ENCODE peak calls at places on chromosomes 2 and 18, in nine cellular contexts. One of them, this sample, is unnamed.

GRCh38 chr2:171143670-171144062 is 17.0 kb downstream of the TLK1 start:
- DNase-seq in lower leg skin: no peak
- DNase-seq in fibroblast of villous mesenchyme: no peak
- DNase-seq in HepG2: no peak
- DNase-seq in gastrocnemius medialis: no peak
- DNase-seq in AG10803: no peak
- DNase-seq in AG04450: no peak
- DNase-seq in nephron progenitor cell: no peak
- DNase-seq in A549: no peak
- DNase-seq in this sample: no peak

GRCh38 chr2:216149741-216150140 is 40.6 kb downstream of the XRCC5 start:
- DNase-seq in lower leg skin: no peak
- DNase-seq in HepG2: no peak
- DNase-seq in fibroblast of villous mesenchyme: no peak
- DNase-seq in AG04450: no peak
- DNase-seq in AG10803: peak
- DNase-seq in A549: no peak
- DNase-seq in gastrocnemius medialis: no peak
- DNase-seq in nephron progenitor cell: no peak
- DNase-seq in this sample: no peak

GRCh38 chr2:229752970-229753729 is 38.8 kb upstream of the DNER start:
- DNase-seq in A549: no peak
- DNase-seq in gastrocnemius medialis: no peak
- DNase-seq in AG04450: no peak
- DNase-seq in AG10803: no peak
- DNase-seq in nephron progenitor cell: no peak
- DNase-seq in lower leg skin: no peak
- DNase-seq in HepG2: peak
- DNase-seq in fibroblast of villous mesenchyme: no peak
- DNase-seq in this sample: no peak

GRCh38 chr2:55087501-55087900 is 37.2 kb upstream of the RTN4 start:
- DNase-seq in fibroblast of villous mesenchyme: no peak
- DNase-seq in nephron progenitor cell: no peak
- DNase-seq in AG04450: no peak
- DNase-seq in AG10803: no peak
- DNase-seq in HepG2: no peak
- DNase-seq in lower leg skin: no peak
- DNase-seq in gastrocnemius medialis: no peak
- DNase-seq in A549: no peak
- DNase-seq in this sample: no peak

GRCh38 chr2:3302751-3303582 is 74.7 kb downstream of the EIPR1 start:
- DNase-seq in HepG2: peak
- DNase-seq in fibroblast of villous mesenchyme: no peak
- DNase-seq in lower leg skin: no peak
- DNase-seq in AG04450: no peak
- DNase-seq in nephron progenitor cell: no peak
- DNase-seq in gastrocnemius medialis: no peak
- DNase-seq in AG10803: no peak
- DNase-seq in A549: no peak
- DNase-seq in this sample: no peak

GRCh38 chr2:71455741-71456569 is 2.6 kb downstream of the DYSF start:
- DNase-seq in AG04450: no peak
- DNase-seq in HepG2: peak
- DNase-seq in gastrocnemius medialis: no peak
- DNase-seq in fibroblast of villous mesenchyme: no peak
- DNase-seq in A549: no peak
- DNase-seq in nephron progenitor cell: peak
- DNase-seq in lower leg skin: peak
- DNase-seq in AG10803: no peak
- DNase-seq in this sample: no peak

GRCh38 chr2:71923887-71924533 is 223.7 kb downstream of the CYP26B1 start:
- DNase-seq in HepG2: peak
- DNase-seq in A549: peak
- DNase-seq in fibroblast of villous mesenchyme: peak
- DNase-seq in AG10803: peak
- DNase-seq in AG04450: peak
- DNase-seq in nephron progenitor cell: peak
- DNase-seq in gastrocnemius medialis: peak
- DNase-seq in lower leg skin: peak
- DNase-seq in this sample: peak

GRCh38 chr2:44351088-44351487 is 10.2 kb downstream of the PREPL start:
- DNase-seq in gastrocnemius medialis: no peak
- DNase-seq in HepG2: no peak
- DNase-seq in AG04450: no peak
- DNase-seq in A549: no peak
- DNase-seq in lower leg skin: no peak
- DNase-seq in AG10803: peak
- DNase-seq in nephron progenitor cell: no peak
- DNase-seq in fibroblast of villous mesenchyme: peak
- DNase-seq in this sample: peak

GRCh38 chr2:205496777-205497176 is 185.5 kb upstream of the NRP2 start:
- DNase-seq in gastrocnemius medialis: no peak
- DNase-seq in nephron progenitor cell: no peak
- DNase-seq in fibroblast of villous mesenchyme: peak
- DNase-seq in lower leg skin: no peak
- DNase-seq in AG04450: peak
- DNase-seq in HepG2: no peak
- DNase-seq in AG10803: peak
- DNase-seq in A549: no peak
- DNase-seq in this sample: no peak

GRCh38 chr2:216343221-216343985 is 28.9 kb downstream of the MARCHF4 start:
- DNase-seq in gastrocnemius medialis: no peak
- DNase-seq in HepG2: no peak
- DNase-seq in nephron progenitor cell: no peak
- DNase-seq in AG10803: peak
- DNase-seq in A549: no peak
- DNase-seq in fibroblast of villous mesenchyme: peak
- DNase-seq in lower leg skin: no peak
- DNase-seq in AG04450: no peak
- DNase-seq in this sample: no peak

GRCh38 chr2:241617431-241618154 is 19.4 kb downstream of the THAP4 start:
- DNase-seq in AG04450: no peak
- DNase-seq in lower leg skin: no peak
- DNase-seq in HepG2: no peak
- DNase-seq in nephron progenitor cell: no peak
- DNase-seq in gastrocnemius medialis: no peak
- DNase-seq in A549: no peak
- DNase-seq in fibroblast of villous mesenchyme: no peak
- DNase-seq in AG10803: no peak
- DNase-seq in this sample: peak

GRCh38 chr18:73153271-73153670 is 285.5 kb upstream of the NETO1 start:
- DNase-seq in HepG2: no peak
- DNase-seq in gastrocnemius medialis: no peak
- DNase-seq in AG04450: no peak
- DNase-seq in A549: no peak
- DNase-seq in lower leg skin: no peak
- DNase-seq in nephron progenitor cell: no peak
- DNase-seq in fibroblast of villous mesenchyme: no peak
- DNase-seq in AG10803: peak
- DNase-seq in this sample: no peak

GRCh38 chr2:42810971-42811865 is 18.8 kb upstream of the HAAO start:
- DNase-seq in AG04450: no peak
- DNase-seq in AG10803: peak
- DNase-seq in A549: peak
- DNase-seq in HepG2: peak
- DNase-seq in nephron progenitor cell: peak
- DNase-seq in gastrocnemius medialis: no peak
- DNase-seq in lower leg skin: peak
- DNase-seq in fibroblast of villous mesenchyme: peak
- DNase-seq in this sample: peak

GRCh38 chr2:174280596-174280995 is 32.3 kb upstream of the OLA1 start:
- DNase-seq in fibroblast of villous mesenchyme: no peak
- DNase-seq in gastrocnemius medialis: no peak
- DNase-seq in A549: no peak
- DNase-seq in AG10803: no peak
- DNase-seq in HepG2: no peak
- DNase-seq in lower leg skin: no peak
- DNase-seq in nephron progenitor cell: no peak
- DNase-seq in AG04450: no peak
- DNase-seq in this sample: no peak

GRCh38 chr2:168210898-168211570 is 36.4 kb downstream of the STK39 start:
- DNase-seq in AG04450: peak
- DNase-seq in gastrocnemius medialis: no peak
- DNase-seq in AG10803: peak
- DNase-seq in lower leg skin: no peak
- DNase-seq in fibroblast of villous mesenchyme: peak
- DNase-seq in HepG2: peak
- DNase-seq in nephron progenitor cell: no peak
- DNase-seq in A549: peak
- DNase-seq in this sample: no peak

GRCh38 chr2:146602383-146602782 is 1242.4 kb upstream of the ACVR2A start:
- DNase-seq in AG04450: no peak
- DNase-seq in gastrocnemius medialis: no peak
- DNase-seq in AG10803: peak
- DNase-seq in lower leg skin: no peak
- DNase-seq in nephron progenitor cell: no peak
- DNase-seq in fibroblast of villous mesenchyme: peak
- DNase-seq in HepG2: no peak
- DNase-seq in A549: no peak
- DNase-seq in this sample: no peak

GRCh38 chr18:3538456-3538855 is 88.5 kb downstream of the TGIF1 start:
- DNase-seq in nephron progenitor cell: no peak
- DNase-seq in AG10803: peak
- DNase-seq in lower leg skin: no peak
- DNase-seq in HepG2: no peak
- DNase-seq in fibroblast of villous mesenchyme: peak
- DNase-seq in A549: no peak
- DNase-seq in AG04450: no peak
- DNase-seq in gastrocnemius medialis: no peak
- DNase-seq in this sample: no peak
- TF ChIP-seq CTCF in nephron progenitor cell: no peak
- TF ChIP-seq CTCF in AG10803: no peak
- TF ChIP-seq CTCF in lower leg skin: no peak
- TF ChIP-seq CTCF in HepG2: no peak
- TF ChIP-seq CTCF in fibroblast of villous mesenchyme: no peak
- TF ChIP-seq CTCF in A549: no peak
- TF ChIP-seq CTCF in AG04450: no peak
- TF ChIP-seq CTCF in gastrocnemius medialis: no peak
- TF ChIP-seq CTCF in this sample: no peak

GRCh38 chr2:5842326-5842725 is 150.1 kb downstream of the SOX11 start:
- DNase-seq in gastrocnemius medialis: no peak
- DNase-seq in AG04450: no peak
- DNase-seq in lower leg skin: no peak
- DNase-seq in nephron progenitor cell: no peak
- DNase-seq in fibroblast of villous mesenchyme: no peak
- DNase-seq in HepG2: no peak
- DNase-seq in AG10803: no peak
- DNase-seq in A549: no peak
- DNase-seq in this sample: no peak

GRCh38 chr2:5849596-5849995 is 157.4 kb downstream of the SOX11 start:
- DNase-seq in gastrocnemius medialis: no peak
- DNase-seq in nephron progenitor cell: no peak
- DNase-seq in HepG2: no peak
- DNase-seq in AG04450: no peak
- DNase-seq in lower leg skin: no peak
- DNase-seq in fibroblast of villous mesenchyme: no peak
- DNase-seq in A549: no peak
- DNase-seq in AG10803: no peak
- DNase-seq in this sample: no peak

GRCh38 chr2:5841126-5841525 is 148.9 kb downstream of the SOX11 start:
- DNase-seq in A549: no peak
- DNase-seq in nephron progenitor cell: no peak
- DNase-seq in HepG2: no peak
- DNase-seq in fibroblast of villous mesenchyme: no peak
- DNase-seq in lower leg skin: no peak
- DNase-seq in AG04450: no peak
- DNase-seq in gastrocnemius medialis: no peak
- DNase-seq in AG10803: no peak
- DNase-seq in this sample: no peak

GRCh38 chr2:5846881-5847280 is 154.7 kb downstream of the SOX11 start:
- DNase-seq in fibroblast of villous mesenchyme: no peak
- DNase-seq in gastrocnemius medialis: no peak
- DNase-seq in nephron progenitor cell: no peak
- DNase-seq in lower leg skin: no peak
- DNase-seq in HepG2: no peak
- DNase-seq in AG04450: peak
- DNase-seq in AG10803: peak
- DNase-seq in A549: no peak
- DNase-seq in this sample: no peak

GRCh38 chr2:5845798-5846197 is 153.6 kb downstream of the SOX11 start:
- DNase-seq in HepG2: no peak
- DNase-seq in gastrocnemius medialis: no peak
- DNase-seq in nephron progenitor cell: no peak
- DNase-seq in fibroblast of villous mesenchyme: no peak
- DNase-seq in lower leg skin: no peak
- DNase-seq in AG04450: no peak
- DNase-seq in A549: no peak
- DNase-seq in AG10803: peak
- DNase-seq in this sample: no peak
- TF ChIP-seq CTCF in HepG2: no peak
- TF ChIP-seq CTCF in gastrocnemius medialis: no peak
- TF ChIP-seq CTCF in nephron progenitor cell: no peak
- TF ChIP-seq CTCF in fibroblast of villous mesenchyme: no peak
- TF ChIP-seq CTCF in lower leg skin: no peak
- TF ChIP-seq CTCF in AG04450: no peak
- TF ChIP-seq CTCF in A549: no peak
- TF ChIP-seq CTCF in AG10803: no peak
- TF ChIP-seq CTCF in this sample: no peak

DNA sequence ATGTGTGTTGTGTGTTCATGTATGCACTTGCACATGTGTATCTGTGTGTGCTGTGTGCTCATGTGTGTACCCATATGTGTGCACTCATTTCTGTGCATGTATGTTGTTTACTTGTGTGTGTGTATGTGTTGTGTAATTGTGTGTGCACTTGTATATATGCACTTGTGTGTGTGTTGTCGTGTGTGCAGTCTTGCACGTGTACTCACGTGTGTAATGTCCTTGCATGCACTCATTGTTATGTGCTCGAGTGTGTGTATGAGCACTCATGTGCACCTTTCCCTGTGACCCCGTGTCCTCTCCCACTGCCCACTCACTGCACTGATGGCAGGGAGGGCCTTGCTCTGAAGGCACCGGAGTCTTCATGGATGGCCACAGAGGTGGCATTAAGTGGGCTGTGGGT is 92.0 kb downstream of the SMIM21 start:
- DNase-seq in lower leg skin: no peak
- DNase-seq in A549: no peak
- DNase-seq in gastrocnemius medialis: no peak
- DNase-seq in fibroblast of villous mesenchyme: no peak
- DNase-seq in AG10803: no peak
- DNase-seq in AG04450: no peak
- DNase-seq in HepG2: no peak
- DNase-seq in nephron progenitor cell: no peak
- DNase-seq in this sample: no peak
- TF ChIP-seq CTCF in lower leg skin: no peak
- TF ChIP-seq CTCF in A549: no peak
- TF ChIP-seq CTCF in gastrocnemius medialis: no peak
- TF ChIP-seq CTCF in fibroblast of villous mesenchyme: no peak
- TF ChIP-seq CTCF in AG10803: no peak
- TF ChIP-seq CTCF in AG04450: no peak
- TF ChIP-seq CTCF in HepG2: no peak
- TF ChIP-seq CTCF in nephron progenitor cell: no peak
- TF ChIP-seq CTCF in this sample: no peak

DNA sequence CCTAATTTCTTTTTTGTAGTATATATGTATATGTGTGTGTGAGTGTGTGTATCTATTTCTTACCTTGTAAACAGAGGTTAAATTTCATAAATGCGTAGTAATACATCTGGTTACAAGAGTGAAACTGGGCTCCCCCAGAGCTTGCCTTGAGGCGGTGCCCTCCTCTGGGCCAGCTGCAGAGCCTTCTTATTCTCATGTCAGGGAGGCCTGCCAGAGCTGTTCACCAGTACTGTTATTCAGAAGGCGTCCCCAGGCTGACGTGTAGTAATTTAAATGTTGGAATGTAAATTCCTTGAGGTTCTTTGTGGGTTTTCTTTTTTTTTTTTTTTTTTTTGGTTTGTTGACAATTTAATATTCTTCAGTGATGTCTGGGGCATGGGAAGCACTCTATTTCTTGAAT is 11.2 kb downstream of the COPS8 start:
- DNase-seq in gastrocnemius medialis: peak
- DNase-seq in A549: no peak
- DNase-seq in AG04450: peak
- DNase-seq in fibroblast of villous mesenchyme: peak
- DNase-seq in nephron progenitor cell: no peak
- DNase-seq in HepG2: no peak
- DNase-seq in AG10803: peak
- DNase-seq in lower leg skin: no peak
- DNase-seq in this sample: peak
- TF ChIP-seq CTCF in gastrocnemius medialis: no peak
- TF ChIP-seq CTCF in A549: no peak
- TF ChIP-seq CTCF in AG04450: no peak
- TF ChIP-seq CTCF in fibroblast of villous mesenchyme: no peak
- TF ChIP-seq CTCF in nephron progenitor cell: no peak
- TF ChIP-seq CTCF in HepG2: no peak
- TF ChIP-seq CTCF in AG10803: no peak
- TF ChIP-seq CTCF in lower leg skin: no peak
- TF ChIP-seq CTCF in this sample: no peak

This sample was measured in psoas muscle.